ENCODE peak calls at places on chromosomes 5 and 9, in seven cellular contexts. U is hepatocyte, G is left ventricle myocardium inferior, S is fibroblast of pulmonary artery, A is mucosa of gallbladder, R is fibroblast of the aortic adventitia, B is NT2/D1. Z is an unnamed sample.

GRCh38 chr5:126414874-126415502 is 8.2 kb upstream of the GRAMD2B start:
- DNase-seq in A (peak; percentile 50), B (no peak), S (peak; percentile 86), R (peak; percentile 90), G (peak; percentile 23), U (peak; percentile 16), Z (no peak)

GRCh38 chr5:177530638-177531037 is 13.9 kb upstream of the DDX41 start:
- DNase-seq in U (no peak), A (no peak), G (no peak), R (no peak), B (no peak), S (no peak), Z (no peak)

GRCh38 chr5:32387176-32387575 is 57.4 kb downstream of the ZFR start:
- DNase-seq in G (no peak), S (peak; percentile 44), R (peak; percentile 84), A (no peak), B (no peak), U (no peak), Z (no peak)

GRCh38 chr9:76023715-76024195 is 133.3 kb downstream of the PCSK5 start:
- DNase-seq in R (no peak), B (no peak), U (no peak), A (no peak), S (peak; percentile 20), G (no peak), Z (no peak)

GRCh38 chr5:175246242-175246891 is 197.6 kb downstream of the DRD1 start:
- DNase-seq in R (peak; percentile 85), U (peak; percentile 63), A (peak; percentile 11), B (no peak), G (no peak), S (peak; percentile 50), Z (no peak)

GRCh38 chr9:137618105-137619067 is at the start of gene EHMT1:
- DNase-seq in U (peak; percentile 95), A (peak; percentile 90), B (peak; percentile 70), G (peak; percentile 86), R (peak; percentile 76), S (peak; percentile 85), Z (peak; percentile 88)

GRCh38 chr9:132235894-132236661 is 74.2 kb downstream of the NTNG2 start:
- DNase-seq in S (peak; percentile 76), R (peak; percentile 71), U (peak; percentile 88), B (peak; percentile 75), G (peak; percentile 75), A (peak; percentile 77), Z (peak; percentile 42)

GRCh38 chr5:138974227-138975063 is 99.3 kb upstream of the LRRTM2 start:
- DNase-seq in U (no peak), S (peak; percentile 87), B (no peak), A (no peak), G (peak; percentile 68), R (peak; percentile 92), Z (no peak)

GRCh38 chr5:173333900-173334685 is 5.9 kb upstream of the STC2 start:
- DNase-seq in S (peak; percentile 90), B (no peak), G (no peak), R (peak; percentile 88), U (no peak), A (no peak), Z (no peak)

GRCh38 chr9:89475891-89476440 is 21.9 kb downstream of the SEMA4D start:
- DNase-seq in U (no peak), B (no peak), G (no peak), R (no peak), A (no peak), S (no peak), Z (no peak)